ENCODE peak calls at places on chromosomes 7 and 10, in seven cellular contexts. C is fibroblast of the aortic adventitia; D is EL; E is activated T-cell treated with anti-CD3 and anti-CD28 coated beads, Interleukin-2, amount 50 U/mL, for 48 hours; H is astrocyte of the cerebellum; K is hippocampal formation; Z is left lobe of liver. B is an unnamed sample.

GRCh38 chr7:298739-299138 is 8.8 kb downstream of the FOXL3 start:
- DNase-seq in E (no peak), Z (no peak), K (no peak), H (no peak), D (no peak), C (no peak), B (no peak)

GRCh38 chr7:151680810-151681209 is 161.1 kb upstream of the RHEB start:
- DNase-seq in C (peak), H (no peak), D (peak), K (no peak), Z (no peak), E (no peak), B (no peak)

GRCh38 chr10:60479305-60480020 is 89.8 kb upstream of the ANK3 start:
- DNase-seq in D (peak), E (no peak), Z (no peak), H (no peak), K (no peak), C (no peak), B (no peak)

GRCh38 chr10:75971402-75972211 is 540.2 kb downstream of the LRMDA start:
- DNase-seq in E (no peak), Z (no peak), H (peak), K (no peak), C (peak), D (peak), B (no peak)

GRCh38 chr7:4233146-4233545 is 448.9 kb upstream of the FOXK1 start:
- DNase-seq in H (no peak), K (no peak), D (no peak), Z (no peak), E (no peak), C (no peak), B (no peak)

GRCh38 chr7:39709768-39710291 is 86.5 kb downstream of the RALA start:
- DNase-seq in Z (no peak), D (no peak), E (no peak), H (peak), K (no peak), C (peak), B (no peak)

GRCh38 chr7:102429141-102429904 is 4.1 kb upstream of the ORAI2 start:
- DNase-seq in D (no peak), C (no peak), E (no peak), Z (no peak), K (no peak), H (no peak), B (no peak)

GRCh38 chr7:129295015-129295423 is 70.2 kb downstream of the AHCYL2 start:
- DNase-seq in E (no peak), C (peak), K (no peak), D (peak), Z (no peak), H (no peak), B (no peak)

GRCh38 chr7:73851410-73852338 is 9.3 kb upstream of the TMEM270 start:
- DNase-seq in C (peak), E (peak), Z (no peak), H (peak), D (peak), K (no peak), B (no peak)

GRCh38 chr10:50244201-50244600 is 7.1 kb downstream of the ASAH2 start:
- DNase-seq in E (no peak), D (no peak), Z (no peak), H (no peak), K (no peak), C (no peak), B (no peak)

GRCh38 chr7:138981332-138982203 is at the start of gene KIAA1549:
- DNase-seq in H (peak), E (peak), C (peak), K (peak), Z (peak), D (peak), B (peak)

GRCh38 chr7:70392282-70392681 is 739.7 kb upstream of the GALNT17 start:
- DNase-seq in H (no peak), Z (no peak), D (no peak), K (no peak), C (peak), E (no peak), B (no peak)

GRCh38 chr7:66640802-66641525 is 12.3 kb downstream of the KCTD7 start:
- DNase-seq in H (no peak), C (no peak), Z (no peak), E (no peak), K (no peak), D (no peak), B (no peak)

GRCh38 chr7:156021476-156021875 is 209.2 kb upstream of the SHH start:
- DNase-seq in Z (no peak), K (no peak), C (no peak), H (no peak), E (no peak), D (no peak), B (no peak)

GRCh38 chr7:36723951-36724664 is at the start of gene AOAH:
- DNase-seq in C (no peak), H (no peak), E (peak), Z (no peak), D (no peak), K (peak), B (no peak)

GRCh38 chr10:106741131-106741530 is 423.4 kb downstream of the SORCS1 start:
- DNase-seq in H (no peak), Z (no peak), K (no peak), E (no peak), D (no peak), C (no peak), B (no peak)

GRCh38 chr10:33722067-33722466 is 387.6 kb upstream of the NRP1 start:
- DNase-seq in E (no peak), Z (no peak), H (no peak), K (no peak), D (peak), C (peak), B (no peak)

GRCh38 chr7:128270799-128271411 is 29.8 kb downstream of the LEP start:
- DNase-seq in Z (no peak), H (no peak), E (no peak), C (no peak), K (no peak), D (no peak), B (no peak)

GRCh38 chr10:22483132-22483531 is 137.8 kb downstream of the SPAG6 start:
- DNase-seq in E (no peak), C (no peak), K (no peak), Z (no peak), H (no peak), D (no peak), B (no peak)

GRCh38 chr7:158849553-158850389 is 6.6 kb upstream of the DYNC2I1 start:
- DNase-seq in D (no peak), H (no peak), E (no peak), C (no peak), K (no peak), Z (no peak), B (no peak)

GRCh38 chr7:116226664-116227063 is 16.3 kb downstream of the TES start:
- DNase-seq in E (no peak), H (no peak), D (no peak), C (no peak), K (no peak), Z (no peak), B (no peak)

GRCh38 chr7:118053353-118053752 is 130.6 kb upstream of the LSM8 start:
- DNase-seq in C (no peak), H (no peak), D (no peak), K (no peak), Z (no peak), E (no peak), B (no peak)

GRCh38 chr7:100588438-100588837 is 2.3 kb downstream of the FBXO24 start:
- DNase-seq in K (no peak), Z (no peak), E (no peak), C (no peak), H (no peak), D (peak), B (no peak)

GRCh38 chr10:29649561-29650551 is 15.1 kb upstream of the SVIL start:
- DNase-seq in D (peak), H (no peak), C (peak), Z (no peak), E (no peak), K (no peak), B (no peak)

GRCh38 chr10:86376852-86377796 is 10.5 kb upstream of the GRID1 start:
- DNase-seq in C (peak), D (peak), K (peak), Z (peak), H (peak), E (peak), B (peak)

GRCh38 chr7:37999673-38000072 is 79.2 kb downstream of the EPDR1 start:
- DNase-seq in Z (no peak), D (no peak), K (no peak), H (no peak), C (peak), E (no peak), B (no peak)

GRCh38 chr10:131034451-131034850 is 277.1 kb downstream of the TCERG1L start:
- DNase-seq in E (no peak), K (no peak), H (no peak), C (no peak), D (no peak), Z (no peak), B (no peak)

GRCh38 chr10:86264481-86265231 is 101.9 kb downstream of the GRID1 start:
- DNase-seq in H (no peak), E (no peak), D (no peak), Z (peak), K (peak), C (no peak), B (no peak)

GRCh38 chr10:10788761-10789160 is 228.9 kb upstream of the CELF2 start:
- DNase-seq in Z (no peak), H (no peak), K (no peak), E (no peak), C (peak), D (no peak), B (no peak)

GRCh38 chr7:65307651-65308299 is 65.9 kb upstream of the ZNF92 start:
- DNase-seq in Z (no peak), D (peak), H (peak), K (peak), C (peak), E (peak), B (no peak)

GRCh38 chr10:29926649-29927048 is 132.7 kb downstream of the JCAD start:
- DNase-seq in D (peak), H (peak), C (peak), K (no peak), E (no peak), Z (peak), B (no peak)

GRCh38 chr7:159020987-159021386 is 123.7 kb downstream of the VIPR2 start:
- DNase-seq in C (no peak), E (no peak), Z (no peak), D (no peak), H (no peak), K (no peak), B (no peak)

GRCh38 chr10:103763374-103764202 is 91.8 kb downstream of the SH3PXD2A start:
- DNase-seq in D (peak), C (peak), E (peak), K (peak), Z (no peak), H (no peak), B (no peak)

GRCh38 chr10:116880716-116881440 is 31.6 kb downstream of the ENO4 start:
- DNase-seq in Z (no peak), D (peak), C (no peak), K (no peak), E (no peak), H (no peak), B (no peak)

GRCh38 chr7:104264281-104264680 is 56.5 kb upstream of the ORC5 start:
- DNase-seq in C (peak), Z (no peak), E (no peak), H (no peak), D (peak), K (no peak), B (no peak)

B was measured in hypothalamus.